ENCODE peak calls at places on chromosomes 2 and 18, in five cellular contexts. X, H, B, Q and L are unnamed samples.

GRCh38 chr18:47215554-47216138 is 35.8 kb downstream of the SKOR2 start:
- DNase-seq in X (peak; percentile 88), H (peak; percentile 48), B (peak; percentile 6), Q (no peak), L (no peak)

GRCh38 chr2:15912203-15912602 is 28.1 kb upstream of the MYCN start:
- DNase-seq in X (peak; percentile 71), H (no peak), B (no peak), Q (no peak), L (no peak)

GRCh38 chr18:44977856-44978255 is 297.2 kb downstream of the SETBP1 start:
- DNase-seq in X (no peak), H (no peak), B (no peak), Q (no peak), L (no peak)

GRCh38 chr2:225275443-225275842 is 124.1 kb upstream of the NYAP2 start:
- DNase-seq in X (no peak), H (no peak), B (no peak), Q (no peak), L (no peak)

GRCh38 chr18:33833847-33834246 is 255.8 kb downstream of the ASXL3 start:
- DNase-seq in X (no peak), H (no peak), B (no peak), Q (no peak), L (no peak)

GRCh38 chr2:195563857-195564512 is 93.0 kb upstream of the SLC39A10 start:
- DNase-seq in X (peak; percentile 80), H (peak; percentile 16), B (peak; percentile 45), Q (no peak), L (no peak)

GRCh38 chr2:47699533-47700215 is 83.3 kb upstream of the MSH6 start:
- DNase-seq in X (no peak), H (no peak), B (no peak), Q (no peak), L (no peak)

GRCh38 chr18:5294113-5294617 is 1.4 kb downstream of the ZBTB14 start:
- DNase-seq in X (peak; percentile 10), H (peak; percentile 57), B (peak; percentile 73), Q (no peak), L (no peak)

GRCh38 chr2:102112692-102113665 is 29.6 kb upstream of the IL1R1 start:
- DNase-seq in X (peak; percentile 41), H (no peak), B (no peak), Q (no peak), L (no peak)

GRCh38 chr2:127733816-127734537 is 32.7 kb downstream of the SFT2D3 start:
- DNase-seq in X (peak; percentile 48), H (no peak), B (no peak), Q (no peak), L (no peak)

GRCh38 chr18:61541673-61542072 is 208.4 kb downstream of the CDH20 start:
- DNase-seq in X (no peak), H (no peak), B (no peak), Q (no peak), L (no peak)

GRCh38 chr2:225458431-225459117 is 59.1 kb downstream of the NYAP2 start:
- DNase-seq in X (peak; percentile 76), H (no peak), B (no peak), Q (no peak), L (no peak)

GRCh38 chr2:200319587-200320337 is 13.3 kb downstream of the SPATS2L start:
- DNase-seq in X (peak; percentile 87), H (peak; percentile 33), B (no peak), Q (no peak), L (no peak)

GRCh38 chr2:219574509-219575311 is 2.6 kb downstream of the INHA start:
- DNase-seq in X (no peak), H (no peak), B (no peak), Q (no peak), L (no peak)

GRCh38 chr2:105325389-105325963 is 4.1 kb downstream of the TGFBRAP1 start:
- DNase-seq in X (peak; percentile 78), H (no peak), B (no peak), Q (no peak), L (no peak)

GRCh38 chr2:13114391-13114790 is 397.7 kb downstream of the TRIB2 start:
- DNase-seq in X (peak; percentile 59), H (no peak), B (no peak), Q (no peak), L (no peak)

GRCh38 chr2:9858730-9859068 is 15.4 kb downstream of the TAF1B start:
- DNase-seq in X (no peak), H (no peak), B (no peak), Q (no peak), L (no peak)

GRCh38 chr18:23629444-23629946 is 33.2 kb downstream of the ANKRD29 start:
- DNase-seq in X (no peak), H (peak; percentile 71), B (no peak), Q (no peak), L (no peak)

GRCh38 chr2:57804971-57805370 is 241.6 kb upstream of the VRK2 start:
- DNase-seq in X (no peak), H (no peak), B (no peak), Q (no peak), L (no peak)

GRCh38 chr2:215635788-215636139 is 199.9 kb upstream of the FN1 start:
- DNase-seq in X (peak; percentile 79), H (peak; percentile 18), B (no peak), Q (no peak), L (no peak)

GRCh38 chr2:42046819-42047487 is 868 bp upstream of the PKDCC start:
- DNase-seq in X (peak; percentile 55), H (no peak), B (no peak), Q (peak; percentile 85), L (no peak)

GRCh38 chr2:18536100-18536499 is 24.4 kb downstream of the RDH14 start:
- DNase-seq in X (no peak), H (no peak), B (no peak), Q (no peak), L (no peak)

GRCh38 chr2:70440621-70441020 is 113.0 kb downstream of the TGFA start:
- DNase-seq in X (no peak), H (no peak), B (peak; percentile 35), Q (no peak), L (no peak)